ENCODE peak calls at places on chromosomes 13 and 19, in nine cellular contexts. B, O, V, E, W, P, G, M and Q are unnamed samples.

GRCh38 chr13:81745391-81745790 is 1404.5 kb upstream of the SPRY2 start:
- DNase-seq in B (no peak), O (no peak), V (no peak), E (no peak), W (no peak), P (no peak), G (no peak), M (no peak), Q (no peak)

GRCh38 chr19:8640402-8641004 is 10.1 kb downstream of the NFILZ start:
- DNase-seq in B (no peak), O (no peak), V (no peak), E (no peak), W (peak; percentile 97), P (no peak), G (peak; percentile 67), M (no peak), Q (peak; percentile 58)

GRCh38 chr19:617551-618246 is 15.6 kb downstream of the POLRMT start:
- DNase-seq in B (no peak), O (no peak), V (no peak), E (no peak), W (no peak), P (no peak), G (no peak), M (no peak), Q (no peak)

GRCh38 chr13:101915755-101916107 is 463.3 kb downstream of the ITGBL1 start:
- DNase-seq in B (no peak), O (no peak), V (no peak), E (no peak), W (no peak), P (no peak), G (no peak), M (no peak), Q (no peak)

GRCh38 chr19:54416695-54417491 is 1.6 kb downstream of the TTYH1 start:
- DNase-seq in B (no peak), O (no peak), V (no peak), E (no peak), W (no peak), P (no peak), G (no peak), M (no peak), Q (no peak)

GRCh38 chr19:17751103-17751911 is at the start of gene FCHO1:
- DNase-seq in B (no peak), O (no peak), V (no peak), E (no peak), W (no peak), P (no peak), G (no peak), M (no peak), Q (peak; percentile 72)

GRCh38 chr13:112254061-112254818 is 121.9 kb upstream of the SPACA7 start:
- DNase-seq in B (no peak), O (no peak), V (peak; percentile 94), E (no peak), W (no peak), P (no peak), G (no peak), M (no peak), Q (no peak)

GRCh38 chr13:37956536-37956935 is 87.0 kb upstream of the TRPC4 start:
- DNase-seq in B (no peak), O (no peak), V (no peak), E (no peak), W (no peak), P (no peak), G (no peak), M (no peak), Q (no peak)

GRCh38 chr13:27338816-27339215 is 68.2 kb downstream of the RASL11A start:
- DNase-seq in B (no peak), O (no peak), V (no peak), E (no peak), W (peak; percentile 42), P (no peak), G (no peak), M (no peak), Q (no peak)

GRCh38 chr13:31755803-31756212 is 16.5 kb downstream of the RXFP2 start:
- DNase-seq in B (peak; percentile 66), O (no peak), V (no peak), E (no peak), W (no peak), P (no peak), G (no peak), M (no peak), Q (no peak)

GRCh38 chr13:48778551-48779088 is 124.9 kb downstream of the CYSLTR2 start:
- DNase-seq in B (no peak), O (no peak), V (no peak), E (no peak), W (no peak), P (no peak), G (no peak), M (no peak), Q (no peak)

GRCh38 chr13:70370924-70371323 is 262.7 kb upstream of the KLHL1 start:
- DNase-seq in B (no peak), O (no peak), V (no peak), E (no peak), W (no peak), P (no peak), G (no peak), M (no peak), Q (no peak)

GRCh38 chr19:6236310-6237291 is 43.2 kb downstream of the MLLT1 start:
- DNase-seq in B (no peak), O (peak; percentile 92), V (no peak), E (no peak), W (no peak), P (no peak), G (peak; percentile 55), M (peak; percentile 52), Q (peak; percentile 79)

GRCh38 chr19:45145270-45146189 is 15.3 kb downstream of the NKPD1 start:
- DNase-seq in B (no peak), O (no peak), V (no peak), E (no peak), W (no peak), P (no peak), G (no peak), M (no peak), Q (no peak)

GRCh38 chr19:662207-662961 is 630 bp downstream of the RNF126 start:
- DNase-seq in B (no peak), O (peak; percentile 63), V (no peak), E (no peak), W (peak; percentile 46), P (no peak), G (peak; percentile 50), M (no peak), Q (peak; percentile 78)

GRCh38 chr13:44750618-44751017 is 174.5 kb upstream of the TSC22D1 start:
- DNase-seq in B (no peak), O (no peak), V (no peak), E (no peak), W (no peak), P (no peak), G (no peak), M (no peak), Q (no peak)

GRCh38 chr13:95100525-95101121 is 200.6 kb downstream of the ABCC4 start:
- DNase-seq in B (peak; percentile 78), O (no peak), V (no peak), E (peak; percentile 20), W (peak; percentile 98), P (peak; percentile 60), G (no peak), M (no peak), Q (no peak)

GRCh38 chr19:18060472-18060871 is 26.3 kb downstream of the IL12RB1 start:
- DNase-seq in B (no peak), O (no peak), V (no peak), E (no peak), W (no peak), P (no peak), G (no peak), M (no peak), Q (no peak)

GRCh38 chr19:12913871-12914690 is 5.0 kb downstream of the SYCE2 start:
- DNase-seq in B (no peak), O (no peak), V (no peak), E (no peak), W (no peak), P (no peak), G (no peak), M (no peak), Q (no peak)

GRCh38 chr13:29905845-29906244 is 55.4 kb upstream of the UBL3 start:
- DNase-seq in B (no peak), O (no peak), V (no peak), E (no peak), W (peak; percentile 28), P (no peak), G (peak; percentile 33), M (no peak), Q (peak; percentile 56)

DNA sequence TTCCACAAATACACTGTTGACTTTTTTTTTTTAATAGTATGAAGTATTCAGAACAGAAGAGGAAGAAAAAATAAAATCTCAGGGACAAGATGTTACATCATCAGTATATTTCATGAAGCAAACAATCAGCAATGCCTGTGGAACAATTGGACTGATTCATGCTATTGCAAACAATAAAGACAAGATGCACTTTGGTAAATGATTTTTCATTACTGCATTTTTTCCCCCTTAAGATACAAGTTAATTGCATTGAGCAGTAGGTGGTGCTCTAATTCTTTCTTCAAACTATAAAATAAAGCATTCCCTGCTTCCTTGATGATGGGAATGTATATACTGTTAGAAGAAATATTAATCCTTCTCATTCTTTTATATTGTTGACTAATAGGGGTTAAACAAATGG is 17.1 kb downstream of the UCHL3 start:
- DNase-seq in B (no peak), O (no peak), V (no peak), E (no peak), W (peak; percentile 56), P (no peak), G (no peak), M (no peak), Q (no peak)
- TF ChIP-seq CTCF in B (peak; percentile 42), O (no peak), V (no peak), E (no peak), W (peak; percentile 50), P (peak; percentile 25), G (peak; percentile 26), M (no peak), Q (no peak)

DNA sequence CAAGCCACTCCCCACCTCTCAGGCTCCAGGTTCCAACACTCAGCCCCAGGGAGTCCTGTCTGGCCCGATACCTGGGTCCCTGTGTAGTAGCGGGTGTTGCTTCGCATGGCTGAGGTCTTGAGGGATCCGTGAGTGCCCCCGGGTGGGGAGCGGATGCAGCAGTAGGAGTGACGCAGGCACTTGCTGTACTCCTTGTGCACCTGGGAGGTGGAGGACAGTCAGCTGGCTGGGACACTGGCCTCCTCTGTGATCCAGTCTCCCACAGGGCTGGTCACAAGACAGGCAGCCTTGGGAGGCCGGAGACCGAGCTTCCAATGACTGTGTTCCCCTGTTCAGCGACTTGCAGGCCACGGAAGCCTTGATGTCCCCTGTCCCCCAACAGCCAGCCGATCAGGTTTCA is 16.3 kb upstream of the ASF1B start:
- DNase-seq in B (no peak), O (no peak), V (no peak), E (no peak), W (no peak), P (no peak), G (no peak), M (no peak), Q (no peak)
- TF ChIP-seq CTCF in B (no peak), O (no peak), V (no peak), E (no peak), W (no peak), P (no peak), G (no peak), M (no peak), Q (no peak)

GRCh38 chr13:93951153-93951552 is 528.3 kb downstream of the DCT start:
- DNase-seq in B (no peak), O (no peak), V (no peak), E (no peak), W (no peak), P (no peak), G (no peak), M (no peak), Q (no peak)
- TF ChIP-seq CTCF in B (peak; percentile 49), O (no peak), V (no peak), E (peak; percentile 13), W (no peak), P (peak; percentile 16), G (peak; percentile 16), M (no peak), Q (no peak)

GRCh38 chr13:79904581-79904980 is 423.6 kb downstream of the NDFIP2 start:
- DNase-seq in B (no peak), O (no peak), V (no peak), E (no peak), W (no peak), P (no peak), G (no peak), M (no peak), Q (no peak)
- TF ChIP-seq CTCF in B (no peak), O (no peak), V (no peak), E (no peak), W (no peak), P (no peak), G (no peak), M (no peak), Q (no peak)